ENCODE peak calls at places on chromosomes 6 and 20, in four cellular contexts. One of them, this sample, is unnamed.

GRCh38 chr20:10228330-10228729 is 9.7 kb downstream of the SNAP25 start:
- DNase-seq in sigmoid colon: no peak
- DNase-seq in HCT116: no peak
- DNase-seq in transverse colon: no peak
- DNase-seq in this sample: no peak

GRCh38 chr6:42441661-42442081 is 10.1 kb downstream of the TRERF1 start:
- DNase-seq in sigmoid colon: no peak
- DNase-seq in HCT116: no peak
- DNase-seq in transverse colon: no peak
- DNase-seq in this sample: no peak

GRCh38 chr6:161137320-161137719 is 136.5 kb downstream of the AGPAT4 start:
- DNase-seq in sigmoid colon: no peak
- DNase-seq in HCT116: no peak
- DNase-seq in transverse colon: no peak
- DNase-seq in this sample: no peak

GRCh38 chr6:16850332-16851022 is 89.2 kb upstream of the ATXN1 start:
- DNase-seq in sigmoid colon: no peak
- DNase-seq in HCT116: no peak
- DNase-seq in transverse colon: no peak
- DNase-seq in this sample: no peak

GRCh38 chr6:138439546-138439945 is 35.5 kb downstream of the HEBP2 start:
- DNase-seq in sigmoid colon: no peak
- DNase-seq in HCT116: no peak
- DNase-seq in transverse colon: no peak
- DNase-seq in this sample: no peak

GRCh38 chr6:166307981-166308768 is at the start of gene PRR18:
- DNase-seq in sigmoid colon: no peak
- DNase-seq in HCT116: no peak
- DNase-seq in transverse colon: no peak
- DNase-seq in this sample: peak

GRCh38 chr6:136060759-136061158 is 189.4 kb downstream of the MTFR2 start:
- DNase-seq in sigmoid colon: no peak
- DNase-seq in HCT116: no peak
- DNase-seq in transverse colon: no peak
- DNase-seq in this sample: no peak

GRCh38 chr6:163572612-163573011 is 158.1 kb downstream of the QKI start:
- DNase-seq in sigmoid colon: no peak
- DNase-seq in HCT116: no peak
- DNase-seq in transverse colon: no peak
- DNase-seq in this sample: no peak

GRCh38 chr6:107114872-107115694 is at the start of gene BEND3:
- DNase-seq in sigmoid colon: peak
- DNase-seq in HCT116: no peak
- DNase-seq in transverse colon: peak
- DNase-seq in this sample: peak

GRCh38 chr20:48787861-48788375 is 39.9 kb downstream of the PREX1 start:
- DNase-seq in sigmoid colon: peak
- DNase-seq in HCT116: no peak
- DNase-seq in transverse colon: no peak
- DNase-seq in this sample: peak
- H3K4me3 ChIP-seq in sigmoid colon: no peak
- H3K4me3 ChIP-seq in HCT116: no peak
- H3K4me3 ChIP-seq in transverse colon: no peak
- H3K4me3 ChIP-seq in this sample: no peak

GRCh38 chr20:62623488-62624324 is 18.6 kb upstream of the SLCO4A1 start:
- DNase-seq in sigmoid colon: peak
- DNase-seq in HCT116: peak
- DNase-seq in transverse colon: peak
- DNase-seq in this sample: peak
- TF ChIP-seq POLR2AphosphoS5 in sigmoid colon: peak
- TF ChIP-seq POLR2AphosphoS5 in HCT116: peak
- TF ChIP-seq POLR2AphosphoS5 in transverse colon: peak
- TF ChIP-seq POLR2AphosphoS5 in this sample: peak

DNA sequence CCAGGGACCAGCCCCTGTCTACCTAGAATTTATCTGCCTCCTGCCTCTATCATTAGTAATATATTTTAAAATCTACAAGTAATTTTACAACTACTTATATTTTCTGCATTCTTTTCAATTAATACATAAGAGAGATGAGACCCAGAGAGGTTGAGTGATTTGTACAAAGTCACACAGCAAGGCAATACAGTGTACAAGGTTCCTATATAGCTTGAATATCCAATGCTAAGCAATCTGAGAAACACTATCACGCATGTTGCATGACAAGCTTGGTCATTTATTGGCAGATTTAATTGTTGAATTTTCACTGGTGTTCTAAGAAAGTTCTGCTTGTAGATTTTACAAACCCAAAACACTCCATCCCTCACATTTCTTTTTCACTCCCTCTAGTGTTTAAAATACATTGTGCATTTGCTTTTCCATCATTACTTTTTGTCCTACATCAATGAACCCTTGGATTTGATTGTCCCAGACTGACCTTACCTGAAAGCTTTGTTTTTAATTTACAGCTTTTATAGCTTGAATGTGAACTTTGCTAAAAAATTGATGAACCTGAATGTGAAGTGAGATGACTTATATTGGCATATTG is 520.9 kb upstream of the CITED2 start:
- DNase-seq in sigmoid colon: no peak
- DNase-seq in HCT116: no peak
- DNase-seq in transverse colon: no peak
- DNase-seq in this sample: no peak
- H3K4me3 ChIP-seq in sigmoid colon: no peak
- H3K4me3 ChIP-seq in HCT116: no peak
- H3K4me3 ChIP-seq in transverse colon: no peak
- H3K4me3 ChIP-seq in this sample: no peak

DNA sequence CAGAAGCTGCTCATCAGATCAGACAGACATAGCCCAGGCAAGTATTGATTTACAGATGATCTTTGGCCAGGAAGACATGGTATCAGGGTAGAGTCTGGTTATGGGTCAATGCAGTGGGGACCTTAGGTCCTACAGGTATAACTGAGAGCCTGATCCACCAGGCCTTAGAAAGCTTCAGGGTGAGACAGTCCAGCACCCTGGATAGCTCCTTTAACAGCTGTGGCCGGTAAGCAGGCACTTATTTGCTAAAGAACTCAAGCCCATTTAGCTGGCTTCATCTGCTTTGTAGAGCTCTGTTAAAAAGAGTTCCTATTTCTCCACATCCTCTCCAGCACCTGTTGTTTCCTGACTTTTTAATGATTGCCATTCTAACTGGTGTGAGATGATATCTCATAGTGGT is 39.6 kb downstream of the ESR1 start:
- DNase-seq in sigmoid colon: no peak
- DNase-seq in HCT116: no peak
- DNase-seq in transverse colon: no peak
- DNase-seq in this sample: no peak
- TF ChIP-seq POLR2AphosphoS5 in sigmoid colon: no peak
- TF ChIP-seq POLR2AphosphoS5 in HCT116: no peak
- TF ChIP-seq POLR2AphosphoS5 in transverse colon: no peak
- TF ChIP-seq POLR2AphosphoS5 in this sample: no peak

GRCh38 chr20:52748235-52748950 is 223.8 kb upstream of the TSHZ2 start:
- DNase-seq in sigmoid colon: peak
- DNase-seq in HCT116: no peak
- DNase-seq in transverse colon: no peak
- DNase-seq in this sample: no peak
- H3K4me3 ChIP-seq in sigmoid colon: no peak
- H3K4me3 ChIP-seq in HCT116: no peak
- H3K4me3 ChIP-seq in transverse colon: no peak
- H3K4me3 ChIP-seq in this sample: no peak

DNA sequence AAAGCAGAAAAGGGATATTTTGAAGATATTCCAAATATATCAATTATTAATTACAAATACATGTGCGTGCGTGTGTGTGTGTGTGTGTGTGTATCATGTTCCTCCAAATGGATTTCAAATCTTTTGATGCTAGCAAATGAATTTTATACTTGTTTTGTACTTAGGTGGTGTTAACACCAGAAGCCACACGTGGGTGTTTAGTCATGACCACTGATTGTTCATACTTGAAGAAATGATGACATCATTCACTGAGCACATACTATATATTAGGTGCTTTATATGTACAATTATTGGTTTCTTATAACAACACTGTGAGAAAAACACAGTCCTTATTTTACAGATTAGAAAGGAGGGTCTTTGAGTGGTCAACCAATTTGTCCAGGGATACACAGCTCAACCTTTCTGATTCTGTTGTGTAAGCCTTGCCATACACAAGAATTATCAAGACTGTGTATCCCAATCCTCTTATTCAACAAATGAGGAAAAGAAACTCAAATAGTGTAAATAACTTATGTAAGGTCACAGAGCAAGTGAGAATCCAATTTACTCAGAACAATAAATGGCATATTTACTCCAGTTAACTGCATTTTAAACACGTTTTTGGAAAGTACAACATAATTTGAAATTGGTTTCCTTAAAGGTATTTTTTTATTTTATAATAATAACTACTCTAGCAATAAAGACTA is 88.5 kb downstream of the BCAS1 start:
- DNase-seq in sigmoid colon: no peak
- DNase-seq in HCT116: no peak
- DNase-seq in transverse colon: no peak
- DNase-seq in this sample: no peak
- TF ChIP-seq POLR2AphosphoS5 in sigmoid colon: no peak
- TF ChIP-seq POLR2AphosphoS5 in HCT116: no peak
- TF ChIP-seq POLR2AphosphoS5 in transverse colon: no peak
- TF ChIP-seq POLR2AphosphoS5 in this sample: no peak

This sample was measured in spleen.